ENCODE peak calls at places on chromosomes 11 and 22, in seven cellular contexts. H is HL-60, D is GM06990, U is endothelial cell of umbilical vein, C is sigmoid colon, F is HCT116, I is fibroblast of lung. T is an unnamed sample. For H3K27me3, the result is how much of the 10 kb centered on the place peaks cover.

GRCh38 chr11:17767301-17767885 is 32.8 kb downstream of the KCNC1 start:
- DNase-seq in U (no peak), C (no peak), F (no peak), I (no peak), D (no peak), H (no peak), T (no peak)

GRCh38 chr11:120832609-120833221 is 191.2 kb upstream of the TBCEL start:
- DNase-seq in H (no peak), F (no peak), C (no peak), I (no peak), D (no peak), U (no peak), T (no peak)

GRCh38 chr11:19929147-19929546 is 216.5 kb downstream of the NAV2 start:
- DNase-seq in D (no peak), H (no peak), I (no peak), F (no peak), C (no peak), U (no peak), T (no peak)

GRCh38 chr11:59187587-59187986 is 15.7 kb downstream of the DTX4 start:
- DNase-seq in U (no peak), H (peak), D (no peak), F (no peak), C (peak), I (peak), T (no peak)

GRCh38 chr11:64742087-64742939 is 1.6 kb downstream of the RASGRP2 start:
- DNase-seq in F (no peak), U (no peak), C (no peak), D (peak), I (no peak), H (peak), T (no peak)

GRCh38 chr22:35609761-35610160 is 7.4 kb downstream of the MB start:
- DNase-seq in H (no peak), D (no peak), C (no peak), I (no peak), U (no peak), F (no peak), T (no peak)

GRCh38 chr11:44992181-44992582 is 41.5 kb upstream of the TP53I11 start:
- DNase-seq in D (no peak), U (no peak), I (no peak), C (peak), H (no peak), F (no peak), T (no peak)

GRCh38 chr11:57249384-57250319 is 12.6 kb upstream of the APLNR start:
- DNase-seq in F (peak), D (no peak), H (peak), U (peak), C (peak), I (peak), T (peak)

GRCh38 chr22:37784829-37785495 is 22.8 kb upstream of the GCAT start:
- DNase-seq in C (no peak), I (no peak), F (peak), H (no peak), U (no peak), D (no peak), T (peak)

GRCh38 chr22:44331881-44332714 is 19.3 kb upstream of the SHISAL1 start:
- DNase-seq in C (peak), H (no peak), U (no peak), D (no peak), F (no peak), I (peak), T (no peak)

GRCh38 chr11:29641201-29641600 is 375.6 kb downstream of the KCNA4 start:
- DNase-seq in U (peak), D (no peak), I (no peak), H (no peak), F (no peak), C (no peak), T (peak)

GRCh38 chr11:77636738-77637344 is 753 bp downstream of the CLNS1A start:
- DNase-seq in C (no peak), U (peak), F (no peak), I (no peak), H (peak), D (no peak), T (no peak)

GRCh38 chr11:23991140-23991539 is 505.7 kb upstream of the LUZP2 start:
- DNase-seq in F (no peak), H (no peak), I (peak), C (no peak), D (no peak), U (peak), T (no peak)

GRCh38 chr22:33883961-33884808 is 36.1 kb downstream of the LARGE1 start:
- DNase-seq in H (no peak), I (no peak), F (no peak), D (no peak), U (no peak), C (no peak), T (no peak)

GRCh38 chr11:2376751-2377451 is at the start of gene CD81:
- DNase-seq in D (peak), C (no peak), I (peak), H (no peak), F (no peak), U (no peak), T (no peak)

GRCh38 chr11:67544591-67545242 is 21.5 kb upstream of the CABP2 start:
- DNase-seq in H (no peak), I (no peak), C (no peak), D (no peak), U (no peak), F (no peak), T (no peak)

GRCh38 chr11:93396356-93396755 is 65.8 kb downstream of the DEUP1 start:
- DNase-seq in C (no peak), F (no peak), D (no peak), I (no peak), H (no peak), U (no peak), T (no peak)

GRCh38 chr11:47020793-47021624 is 84.4 kb downstream of the CSTPP1 start:
- DNase-seq in U (no peak), D (no peak), I (peak), C (no peak), H (no peak), F (no peak), T (no peak)

GRCh38 chr11:2451916-2452694 is 7.3 kb downstream of the KCNQ1 start:
- DNase-seq in H (no peak), U (no peak), C (no peak), F (no peak), I (no peak), D (no peak), T (no peak)

GRCh38 chr22:50189184-50189848 is 3.6 kb downstream of the TRABD start:
- DNase-seq in C (no peak), H (no peak), F (no peak), U (no peak), I (no peak), D (no peak), T (no peak)

GRCh38 chr11:130070829-130071205 is 1.1 kb downstream of the APLP2 start:
- DNase-seq in D (no peak), F (no peak), H (peak), I (peak), U (no peak), C (no peak), T (no peak)

GRCh38 chr11:61531033-61531432 is 22.5 kb downstream of the LRRC10B start:
- DNase-seq in I (no peak), C (no peak), D (no peak), U (no peak), H (no peak), F (no peak), T (no peak)

GRCh38 chr11:68253682-68254081 is 18.1 kb downstream of the C11orf24 start:
- DNase-seq in U (no peak), D (no peak), I (no peak), C (no peak), F (no peak), H (no peak), T (no peak)

GRCh38 chr11:65810046-65810868 is 23.4 kb downstream of the OVOL1 start:
- DNase-seq in I (no peak), C (no peak), U (no peak), D (no peak), H (peak), F (no peak), T (no peak)
- TF ChIP-seq CTCF in I (no peak), C (no peak), U (no peak), D (peak), H (no peak), F (no peak), T (no peak)

GRCh38 chr11:118528511-118528910 is 1.2 kb downstream of the TTC36 start:
- DNase-seq in U (no peak), I (no peak), F (no peak), H (no peak), C (no peak), D (no peak), T (no peak)

GRCh38 chr11:118531597-118532084 is 649 bp downstream of the TMEM25 start:
- DNase-seq in D (no peak), I (no peak), C (no peak), U (no peak), H (no peak), F (no peak), T (peak)

GRCh38 chr11:118530683-118531596 is at the start of gene TMEM25:
- DNase-seq in H (no peak), U (peak), F (no peak), I (peak), D (peak), C (peak), T (peak)

GRCh38 chr11:118530180-118530682 is 761 bp upstream of the TMEM25 start:
- DNase-seq in I (peak), D (no peak), U (peak), H (no peak), C (no peak), F (no peak), T (peak)

DNA sequence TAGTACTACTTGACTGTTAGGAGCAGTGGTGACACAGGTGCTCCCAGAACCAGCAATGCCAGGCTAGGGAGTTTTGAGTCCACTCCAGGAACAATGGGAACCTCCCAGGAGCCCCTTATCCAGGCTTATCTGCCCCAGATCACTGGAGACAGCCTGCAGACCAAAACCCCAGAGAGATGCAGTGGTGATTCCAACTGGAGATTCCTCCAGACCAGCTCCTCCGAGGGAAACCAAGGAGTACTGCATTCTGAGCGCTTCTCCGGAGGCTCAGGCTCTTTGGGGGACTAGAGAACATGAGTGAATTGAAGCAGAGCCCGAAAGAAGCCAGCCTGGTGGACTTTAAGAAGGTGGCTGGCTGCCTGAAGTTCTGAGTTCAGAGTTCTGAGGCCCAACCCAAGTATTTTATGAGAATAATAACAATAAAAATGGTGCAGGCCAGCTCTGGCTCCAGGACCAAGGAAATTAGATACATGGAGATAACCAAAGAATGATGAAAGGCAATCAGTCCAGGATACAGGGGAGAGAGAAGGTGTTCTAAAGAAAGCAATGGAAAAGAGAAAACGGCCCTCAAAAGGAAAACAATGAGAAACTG is 1.3 kb upstream of the TMEM25 start:
- DNase-seq in I (no peak), D (no peak), H (no peak), F (no peak), U (no peak), C (no peak), T (no peak)
- H3K4me3 ChIP-seq in I (no peak), D (no peak), H (no peak), F (peak), U (peak), C (peak), T (peak)

GRCh38 chr11:117454564-117454917 is 126.9 kb downstream of the CEP164 start:
- DNase-seq in D (no peak), F (no peak), H (no peak), I (no peak), U (no peak), C (no peak), T (no peak)
- H3K27me3 ChIP-seq in D (under half), F (under half), H (under half), I (under half), U (under half), C (under half), T (under half)

GRCh38 chr11:102453286-102453797 is 777 bp upstream of the TMEM123 start:
- DNase-seq in D (no peak), C (no peak), F (no peak), H (no peak), I (no peak), U (no peak), T (peak)

GRCh38 chr11:102449651-102450570 is 2.7 kb downstream of the TMEM123 start:
- DNase-seq in I (no peak), F (no peak), U (peak), H (no peak), C (no peak), D (no peak), T (no peak)

GRCh38 chr11:102451041-102451692 is 1.4 kb downstream of the TMEM123 start:
- DNase-seq in D (no peak), I (no peak), C (no peak), U (peak), H (no peak), F (no peak), T (no peak)

GRCh38 chr11:102452461-102453285 is at the start of gene TMEM123:
- DNase-seq in F (peak), D (peak), U (peak), C (peak), H (peak), I (peak), T (peak)

DNA sequence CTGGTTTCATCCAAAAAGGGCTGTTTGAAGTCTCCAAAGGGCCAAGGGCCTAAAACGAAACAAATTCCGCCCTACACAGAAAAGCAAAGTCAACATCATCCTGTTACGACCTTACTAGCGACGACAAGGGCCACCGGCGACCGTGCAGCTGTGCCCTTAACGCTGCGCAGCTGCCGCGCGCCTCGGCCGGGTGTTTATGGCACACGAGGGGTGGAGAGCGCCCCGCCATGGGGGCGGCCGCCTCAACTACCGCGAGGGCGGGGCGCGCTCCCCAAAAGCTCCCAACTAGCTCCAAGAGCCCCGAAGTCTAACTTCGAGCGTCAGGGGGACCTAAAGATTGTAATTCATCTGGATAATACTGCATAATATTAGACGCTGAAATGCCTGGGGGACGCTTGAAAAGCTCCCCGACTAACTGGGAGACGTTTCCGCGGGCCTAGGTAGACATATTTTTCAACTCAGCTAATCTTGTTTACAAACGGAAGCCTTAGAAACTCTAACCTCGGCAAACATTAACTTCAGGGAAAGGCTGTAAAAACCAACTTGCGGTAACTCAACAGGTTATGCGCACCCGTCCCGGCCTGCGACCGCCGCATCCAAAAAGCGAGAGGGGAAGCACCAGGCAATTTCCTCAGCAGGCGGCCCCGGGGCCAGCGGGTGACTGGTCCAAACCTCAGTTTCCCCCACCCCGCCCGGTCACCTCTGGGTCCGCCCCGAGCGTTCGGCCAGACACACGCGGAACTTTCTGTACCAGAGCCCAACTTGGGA is 688 bp downstream of the TMEM123 start:
- DNase-seq in D (peak), C (peak), F (no peak), H (peak), I (peak), U (peak), T (peak)
- TF ChIP-seq CTCF in D (peak), C (no peak), F (no peak), H (no peak), I (no peak), U (no peak), T (peak)

DNA sequence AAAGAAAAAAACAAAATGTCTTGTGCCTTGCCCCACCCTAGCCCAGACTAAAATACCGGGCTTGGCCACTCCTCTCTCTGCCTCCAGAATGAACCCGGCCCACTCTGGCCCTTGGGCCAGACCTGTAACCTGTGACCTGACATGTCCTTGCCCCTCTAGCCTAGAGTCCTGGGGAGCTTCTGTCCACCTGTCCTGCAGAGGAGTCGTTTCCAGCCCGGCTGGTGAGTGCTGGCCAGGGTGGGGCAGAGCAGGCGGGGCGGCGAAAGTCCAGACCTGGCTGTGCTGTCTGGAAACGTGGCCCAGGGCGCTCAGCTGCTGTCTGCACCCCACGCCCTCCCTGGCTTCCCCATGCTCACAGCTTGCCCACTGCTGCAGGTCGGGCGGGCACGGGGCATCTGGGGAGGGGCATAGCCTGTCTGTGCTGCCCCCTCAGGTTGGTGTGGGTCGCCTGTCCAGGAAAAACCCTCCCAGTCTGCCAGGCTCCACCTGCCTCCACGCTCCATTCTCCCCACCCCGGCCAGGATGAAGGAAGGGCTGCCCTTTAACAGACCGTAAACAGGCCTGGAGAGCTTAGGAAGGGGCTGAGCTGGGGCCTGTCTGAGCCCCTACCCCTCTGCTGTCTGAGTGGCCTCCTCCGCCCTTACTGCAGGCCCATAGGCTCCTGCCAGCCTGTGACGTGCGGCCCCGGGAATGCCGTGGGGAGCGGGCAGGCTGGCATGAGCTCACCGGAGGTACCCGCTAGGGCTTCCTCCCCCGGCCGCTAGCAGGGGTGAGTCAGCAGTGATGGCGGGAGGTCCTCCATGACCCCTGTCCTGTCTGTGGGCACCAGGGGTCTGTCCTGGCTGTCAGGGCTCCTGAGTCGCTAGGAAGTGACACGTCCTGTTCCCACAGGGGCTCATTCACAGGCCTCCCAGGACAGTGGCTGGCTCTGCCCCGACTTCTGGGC is 1.9 kb downstream of the CD151 start:
- DNase-seq in H (no peak), U (peak), I (peak), C (peak), F (peak), D (no peak), T (peak)
- H3K4me3 ChIP-seq in H (no peak), U (peak), I (peak), C (peak), F (peak), D (no peak), T (peak)

GRCh38 chr22:22698263-22698750 is 53.9 kb downstream of the GGTLC2 start:
- DNase-seq in H (no peak), C (no peak), F (no peak), U (no peak), D (no peak), I (no peak), T (no peak)

GRCh38 chr22:22700631-22701030 is 56.2 kb downstream of the GGTLC2 start:
- DNase-seq in U (no peak), H (no peak), C (no peak), I (no peak), F (no peak), D (no peak), T (no peak)

GRCh38 chr22:22696104-22696503 is 51.7 kb downstream of the GGTLC2 start:
- DNase-seq in H (no peak), F (no peak), U (no peak), D (no peak), C (no peak), I (no peak), T (no peak)

GRCh38 chr22:22694106-22694505 is 49.7 kb downstream of the GGTLC2 start:
- DNase-seq in H (no peak), D (no peak), U (no peak), C (no peak), F (no peak), I (no peak), T (no peak)

DNA sequence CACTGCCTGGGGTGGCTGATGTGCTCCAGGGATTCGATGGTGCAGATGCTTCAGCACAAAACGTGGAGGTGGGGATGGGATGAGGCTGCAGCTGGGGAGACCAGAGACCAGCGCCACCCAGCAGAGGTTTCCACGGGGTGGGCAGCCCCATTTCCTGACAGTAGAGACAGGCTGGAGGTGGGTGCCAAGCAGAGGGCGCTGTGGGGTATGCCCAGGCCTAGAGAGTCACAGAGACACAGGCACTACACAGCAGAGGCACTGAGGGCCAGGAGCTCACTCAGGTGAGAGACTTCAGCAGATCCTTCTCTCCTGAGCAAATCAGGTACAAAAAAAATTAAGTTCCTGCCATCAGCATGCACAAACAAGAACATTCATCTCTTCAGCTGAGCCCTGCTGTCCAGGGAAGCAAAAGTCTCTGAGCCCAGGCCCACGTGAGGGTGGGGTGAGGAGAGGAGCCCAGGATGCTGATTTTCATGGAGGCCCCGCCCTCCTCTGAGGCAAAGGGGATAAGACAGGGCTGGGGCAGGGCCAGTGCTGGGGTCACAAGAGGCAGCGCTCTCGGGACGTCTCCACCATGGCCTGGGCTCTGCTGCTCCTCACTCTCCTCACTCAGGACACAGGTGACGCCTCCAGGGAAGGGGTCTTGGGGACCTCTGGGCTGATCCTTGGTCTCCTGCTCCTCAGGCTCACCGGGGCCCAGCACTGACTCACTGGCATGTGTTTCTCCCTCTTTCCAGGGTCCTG is 53.1 kb downstream of the GGTLC2 start:
- DNase-seq in C (peak), I (no peak), U (no peak), D (no peak), F (no peak), H (no peak), T (no peak)
- H3K27me3 ChIP-seq in C (under half), I (under half), U (under half), D (under half), F (under half), H (under half), T (under half)

T was measured in bronchial epithelial cell.